ENCODE peak calls at places on chromosomes 5 and 9, in four cellular contexts. N is AG04450, M is Caco-2, X is epithelial cell of esophagus. U is an unnamed sample.

GRCh38 chr5:93320920-93321319 is 260.1 kb downstream of the NR2F1-AS1 start:
- DNase-seq in N (no peak), M (no peak), X (no peak), U (no peak)

GRCh38 chr5:26321278-26321677 is 717.1 kb downstream of the CDH9 start:
- DNase-seq in N (no peak), M (no peak), X (no peak), U (no peak)

GRCh38 chr5:91499943-91500531 is 116.9 kb upstream of the ARRDC3 start:
- DNase-seq in N (peak; percentile 20), M (peak; percentile 36), X (peak; percentile 56), U (no peak)

GRCh38 chr5:10355071-10355889 is 1.8 kb downstream of the MARCHF6 start:
- DNase-seq in N (no peak), M (no peak), X (peak; percentile 40), U (no peak)

GRCh38 chr5:52950686-52951085 is 38.5 kb upstream of the ITGA2 start:
- DNase-seq in N (no peak), M (no peak), X (peak; percentile 62), U (no peak)

GRCh38 chr9:19127881-19128719 is 808 bp upstream of the PLIN2 start:
- DNase-seq in N (no peak), M (peak; percentile 38), X (no peak), U (peak; percentile 87)

GRCh38 chr5:34656700-34657549 is 797 bp downstream of the RAI14 start:
- DNase-seq in N (no peak), M (peak; percentile 13), X (peak; percentile 40), U (peak; percentile 81)

GRCh38 chr5:124599048-124599973 is 147.1 kb downstream of the ZNF608 start:
- DNase-seq in N (no peak), M (peak; percentile 55), X (peak; percentile 46), U (no peak)

GRCh38 chr5:56575821-56576220 is 239.5 kb upstream of the MAP3K1 start:
- DNase-seq in N (no peak), M (no peak), X (peak; percentile 46), U (no peak)

GRCh38 chr9:84852902-84853301 is 183.4 kb downstream of the NTRK2 start:
- DNase-seq in N (no peak), M (no peak), X (no peak), U (no peak)

GRCh38 chr5:67303356-67303755 is 106.8 kb upstream of the CD180 start:
- DNase-seq in N (no peak), M (no peak), X (peak; percentile 41), U (no peak)

GRCh38 chr5:57450991-57451876 is 31.4 kb downstream of the ACTBL2 start:
- DNase-seq in N (no peak), M (no peak), X (peak; percentile 27), U (no peak)

GRCh38 chr9:107213561-107214028 is 69.5 kb upstream of the RAD23B start:
- DNase-seq in N (peak; percentile 73), M (no peak), X (peak; percentile 92), U (peak; percentile 43)

GRCh38 chr5:175653763-175654162 is 4.1 kb upstream of the HRH2 start:
- DNase-seq in N (no peak), M (no peak), X (no peak), U (no peak)

GRCh38 chr5:145834554-145834916 is 607 bp downstream of the PRELID2 start:
- DNase-seq in N (no peak), M (no peak), X (no peak), U (no peak)

GRCh38 chr5:145833616-145834200 is 1.4 kb downstream of the PRELID2 start:
- DNase-seq in N (no peak), M (no peak), X (no peak), U (no peak)

GRCh38 chr5:145838276-145838675 is 3.1 kb upstream of the PRELID2 start:
- DNase-seq in N (no peak), M (no peak), X (peak; percentile 32), U (no peak)

GRCh38 chr5:145835839-145836222 is 689 bp upstream of the PRELID2 start:
- DNase-seq in N (no peak), M (no peak), X (no peak), U (no peak)

DNA sequence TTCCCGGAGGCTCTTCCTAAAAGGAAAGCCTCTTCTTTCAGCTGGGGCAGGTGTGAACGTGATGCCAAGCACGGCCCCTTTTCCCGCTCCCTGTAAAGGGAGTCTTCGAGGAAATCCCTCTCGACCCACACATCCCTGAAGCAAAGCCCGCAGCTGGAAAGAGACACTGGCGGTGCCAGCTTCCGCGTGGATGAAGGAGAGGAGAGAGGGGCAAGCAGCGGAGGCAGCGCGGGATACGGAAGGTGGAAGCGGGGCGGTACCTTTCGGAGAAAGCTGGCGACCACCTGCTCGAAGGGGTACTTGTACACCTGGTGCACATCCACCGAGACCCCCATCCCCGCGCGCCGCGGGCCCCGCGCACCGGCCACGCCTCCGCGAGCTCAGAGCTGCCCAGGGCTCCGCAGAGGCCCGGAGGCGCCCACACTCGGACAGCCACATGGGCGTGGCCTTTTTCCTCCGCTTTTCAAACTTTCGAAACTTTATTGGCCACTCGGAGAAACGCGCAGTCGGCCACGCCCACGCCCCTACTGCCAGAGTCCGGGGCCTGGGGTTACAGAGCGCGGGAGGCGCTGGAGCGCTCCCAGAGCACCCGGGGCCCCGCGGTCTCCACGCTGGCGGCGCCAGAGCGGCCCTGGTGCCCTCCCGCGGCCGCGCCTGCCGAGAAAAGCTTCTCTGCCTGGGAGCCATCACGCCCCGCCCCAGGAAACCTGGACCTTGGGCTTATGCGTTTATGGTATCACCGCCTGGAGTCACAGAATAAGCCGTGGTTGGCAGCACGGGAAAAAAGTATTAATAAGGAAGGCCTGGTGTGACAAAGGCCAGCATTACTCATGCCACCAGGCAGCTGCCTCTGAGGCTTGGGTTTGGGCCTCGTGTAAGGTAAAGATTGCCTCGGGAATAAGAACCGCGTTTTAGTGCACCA is at the start of gene PRELID2:
- DNase-seq in N (peak; percentile 61), M (peak; percentile 97), X (peak; percentile 85), U (peak; percentile 93)
- H3K4me3 ChIP-seq in N (peak within 1 kb of the TSS; percentile 77), M (peak within 1 kb of the TSS; percentile 82), X (peak within 1 kb of the TSS; percentile 61), U (peak within 1 kb of the TSS; percentile 82)

GRCh38 chr5:78824826-78825225 is 160.3 kb downstream of the ARSB start:
- DNase-seq in N (no peak), M (no peak), X (no peak), U (no peak)
- H3K4me3 ChIP-seq in N (no peak overlapping the region), M (no peak overlapping the region), X (no peak overlapping the region), U (no peak overlapping the region)

GRCh38 chr5:177530638-177531037 is 13.9 kb upstream of the DDX41 start:
- DNase-seq in N (no peak), M (no peak), X (no peak), U (no peak)
- H3K4me3 ChIP-seq in N (no peak overlapping the region), M (no peak overlapping the region), X (no peak overlapping the region), U (no peak overlapping the region)

GRCh38 chr5:149143470-149143869 is 2.2 kb downstream of the ABLIM3 start:
- DNase-seq in N (no peak), M (no peak), X (peak; percentile 35), U (no peak)
- H3K4me3 ChIP-seq in N (peak overlapping the region; percentile 49), M (no peak overlapping the region), X (no peak overlapping the region), U (peak overlapping the region; percentile 68)

U was measured in left lung.